ENCODE peak calls at places on chromosomes 1 and 21, in four cellular contexts. One of them, this sample, is unnamed.

GRCh38 chr1:241627453-241628329 is 12.5 kb downstream of the CHML start:
- DNase-seq in heart left ventricle: no peak
- DNase-seq in Panc1: no peak
- DNase-seq in neural progenitor cell: peak; percentile 64
- DNase-seq in this sample: no peak

GRCh38 chr1:162022626-162023025 is 1.0 kb downstream of the OLFML2B start:
- DNase-seq in heart left ventricle: no peak
- DNase-seq in Panc1: no peak
- DNase-seq in neural progenitor cell: no peak
- DNase-seq in this sample: no peak

GRCh38 chr21:45325206-45326168 is 37.8 kb upstream of the POFUT2 start:
- DNase-seq in heart left ventricle: no peak
- DNase-seq in Panc1: no peak
- DNase-seq in neural progenitor cell: no peak
- DNase-seq in this sample: no peak

GRCh38 chr1:51790385-51790784 is 88.1 kb downstream of the NRDC start:
- DNase-seq in heart left ventricle: no peak
- DNase-seq in Panc1: no peak
- DNase-seq in neural progenitor cell: no peak
- DNase-seq in this sample: no peak

GRCh38 chr1:245177071-245177900 is 22.5 kb downstream of the KIF26B start:
- DNase-seq in heart left ventricle: no peak
- DNase-seq in Panc1: no peak
- DNase-seq in neural progenitor cell: no peak
- DNase-seq in this sample: no peak

GRCh38 chr1:167673285-167673684 is 43.3 kb downstream of the RCSD1 start:
- DNase-seq in heart left ventricle: no peak
- DNase-seq in Panc1: no peak
- DNase-seq in neural progenitor cell: no peak
- DNase-seq in this sample: no peak

GRCh38 chr1:195799016-195799415 is 809.2 kb downstream of the KCNT2 start:
- DNase-seq in heart left ventricle: no peak
- DNase-seq in Panc1: no peak
- DNase-seq in neural progenitor cell: no peak
- DNase-seq in this sample: no peak

GRCh38 chr1:31101147-31101502 is 35.6 kb upstream of the PUM1 start:
- DNase-seq in heart left ventricle: no peak
- DNase-seq in Panc1: no peak
- DNase-seq in neural progenitor cell: no peak
- DNase-seq in this sample: no peak

GRCh38 chr1:42258218-42258617 is 76.8 kb downstream of the FOXJ3 start:
- DNase-seq in heart left ventricle: no peak
- DNase-seq in Panc1: no peak
- DNase-seq in neural progenitor cell: no peak
- DNase-seq in this sample: no peak

GRCh38 chr1:97824200-97824599 is 96.6 kb downstream of the DPYD start:
- DNase-seq in heart left ventricle: no peak
- DNase-seq in Panc1: no peak
- DNase-seq in neural progenitor cell: no peak
- DNase-seq in this sample: no peak

GRCh38 chr1:202154766-202155477 is 5.5 kb downstream of the PTPN7 start:
- DNase-seq in heart left ventricle: no peak
- DNase-seq in Panc1: no peak
- DNase-seq in neural progenitor cell: peak; percentile 82
- DNase-seq in this sample: peak; percentile 67

GRCh38 chr1:17274186-17275170 is 25.6 kb downstream of the PADI3 start:
- DNase-seq in heart left ventricle: peak; percentile 30
- DNase-seq in Panc1: no peak
- DNase-seq in neural progenitor cell: peak; percentile 72
- DNase-seq in this sample: peak; percentile 55

GRCh38 chr1:187680823-187681222 is 852.1 kb downstream of the PLA2G4A start:
- DNase-seq in heart left ventricle: no peak
- DNase-seq in Panc1: no peak
- DNase-seq in neural progenitor cell: no peak
- DNase-seq in this sample: no peak

GRCh38 chr1:60762176-60762575 is 320.2 kb upstream of the NFIA start:
- DNase-seq in heart left ventricle: no peak
- DNase-seq in Panc1: no peak
- DNase-seq in neural progenitor cell: no peak
- DNase-seq in this sample: no peak

GRCh38 chr1:72283204-72284083 is 1.1 kb upstream of the NEGR1 start:
- DNase-seq in heart left ventricle: peak; percentile 78
- DNase-seq in Panc1: peak; percentile 67
- DNase-seq in neural progenitor cell: peak; percentile 77
- DNase-seq in this sample: no peak

GRCh38 chr1:13801232-13801631 is 101.2 kb downstream of the PRDM2 start:
- DNase-seq in heart left ventricle: no peak
- DNase-seq in Panc1: no peak
- DNase-seq in neural progenitor cell: no peak
- DNase-seq in this sample: no peak

GRCh38 chr1:208258277-208258676 is 14.1 kb upstream of the PLXNA2 start:
- DNase-seq in heart left ventricle: no peak
- DNase-seq in Panc1: no peak
- DNase-seq in neural progenitor cell: no peak
- DNase-seq in this sample: no peak

GRCh38 chr1:161439280-161440232 is 65.7 kb upstream of the FCGR2A start:
- DNase-seq in heart left ventricle: no peak
- DNase-seq in Panc1: no peak
- DNase-seq in neural progenitor cell: no peak
- DNase-seq in this sample: no peak

GRCh38 chr1:156860639-156861423 is at the start of gene NTRK1:
- DNase-seq in heart left ventricle: no peak
- DNase-seq in Panc1: no peak
- DNase-seq in neural progenitor cell: peak; percentile 83
- DNase-seq in this sample: no peak

GRCh38 chr1:221801773-221802516 is 60.1 kb upstream of the DUSP10 start:
- DNase-seq in heart left ventricle: no peak
- DNase-seq in Panc1: peak; percentile 25
- DNase-seq in neural progenitor cell: peak; percentile 27
- DNase-seq in this sample: no peak

GRCh38 chr1:19463204-19463803 is 22.0 kb downstream of the CAPZB start:
- DNase-seq in heart left ventricle: no peak
- DNase-seq in Panc1: no peak
- DNase-seq in neural progenitor cell: no peak
- DNase-seq in this sample: no peak

GRCh38 chr1:63142001-63142400 is 180.4 kb upstream of the FOXD3 start:
- DNase-seq in heart left ventricle: no peak
- DNase-seq in Panc1: no peak
- DNase-seq in neural progenitor cell: no peak
- DNase-seq in this sample: no peak

GRCh38 chr1:95023399-95024050 is 49.2 kb downstream of the ALG14 start:
- DNase-seq in heart left ventricle: no peak
- DNase-seq in Panc1: no peak
- DNase-seq in neural progenitor cell: no peak
- DNase-seq in this sample: no peak
- H3K27ac ChIP-seq in heart left ventricle: no peak overlapping the region
- H3K27ac ChIP-seq in Panc1: no peak overlapping the region
- H3K27ac ChIP-seq in neural progenitor cell: no peak overlapping the region
- H3K27ac ChIP-seq in this sample: no peak overlapping the region

GRCh38 chr1:44807364-44808062 is 362 bp upstream of the DYNLT4 start:
- DNase-seq in heart left ventricle: peak; percentile 98
- DNase-seq in Panc1: peak; percentile 95
- DNase-seq in neural progenitor cell: peak; percentile 79
- DNase-seq in this sample: no peak
- H3K4me1 ChIP-seq in heart left ventricle: peaks cover 83% of the 10 kb centered on the region
- H3K4me1 ChIP-seq in Panc1: peaks cover 43% of the 10 kb centered on the region
- H3K4me1 ChIP-seq in neural progenitor cell: peaks cover 44% of the 10 kb centered on the region
- H3K4me1 ChIP-seq in this sample: peaks cover 18% of the 10 kb centered on the region

DNA sequence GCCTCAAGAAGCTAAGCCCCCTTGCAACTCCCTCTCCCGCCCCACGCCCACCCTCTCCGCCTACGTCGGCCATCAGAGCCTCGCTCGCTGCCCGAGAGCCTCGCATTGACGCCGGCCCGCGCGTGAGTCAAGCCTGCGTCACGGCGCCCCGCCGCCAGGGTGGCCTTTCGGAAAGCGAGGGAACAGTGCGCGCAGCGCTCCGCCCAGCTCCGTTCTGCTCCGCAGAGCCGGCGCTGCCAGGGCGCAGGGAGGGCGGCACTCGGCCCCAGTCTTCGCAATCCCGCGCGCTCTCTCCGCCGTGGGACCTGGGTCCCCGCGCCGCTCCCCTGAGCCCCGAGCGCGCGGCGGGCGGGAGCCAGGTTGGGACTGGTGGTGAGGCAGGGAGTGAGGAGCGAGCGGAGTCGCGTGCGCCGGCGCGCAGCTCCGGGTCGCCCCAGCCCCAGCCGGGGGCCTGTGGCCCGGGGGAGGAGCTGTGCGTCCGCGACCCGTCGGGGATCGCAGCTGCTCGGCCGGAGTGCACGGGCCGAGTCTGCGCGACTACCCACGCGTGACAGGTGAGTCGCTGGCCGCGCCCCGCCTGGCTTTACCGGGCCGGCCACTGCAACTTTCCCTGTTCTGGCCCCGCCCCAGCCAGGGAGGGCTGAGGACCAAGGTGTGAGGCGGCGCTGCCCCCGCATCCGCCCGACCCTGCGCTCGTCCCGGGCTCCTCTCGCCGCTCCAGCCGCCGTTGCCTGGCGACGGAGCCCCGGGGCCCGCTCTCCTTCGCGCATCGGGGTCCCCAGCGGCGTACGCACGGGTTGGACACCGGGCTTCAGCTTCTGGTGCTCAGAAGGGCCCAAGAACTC is at the start of gene SLC6A17:
- DNase-seq in heart left ventricle: no peak
- DNase-seq in Panc1: no peak
- DNase-seq in neural progenitor cell: peak; percentile 75
- DNase-seq in this sample: no peak
- H3K4me3 ChIP-seq in heart left ventricle: peak within 1 kb of the TSS; percentile 32
- H3K4me3 ChIP-seq in Panc1: peak within 1 kb of the TSS; percentile 50
- H3K4me3 ChIP-seq in neural progenitor cell: peak within 1 kb of the TSS; percentile 50
- H3K4me3 ChIP-seq in this sample: peak within 1 kb of the TSS; percentile 37

DNA sequence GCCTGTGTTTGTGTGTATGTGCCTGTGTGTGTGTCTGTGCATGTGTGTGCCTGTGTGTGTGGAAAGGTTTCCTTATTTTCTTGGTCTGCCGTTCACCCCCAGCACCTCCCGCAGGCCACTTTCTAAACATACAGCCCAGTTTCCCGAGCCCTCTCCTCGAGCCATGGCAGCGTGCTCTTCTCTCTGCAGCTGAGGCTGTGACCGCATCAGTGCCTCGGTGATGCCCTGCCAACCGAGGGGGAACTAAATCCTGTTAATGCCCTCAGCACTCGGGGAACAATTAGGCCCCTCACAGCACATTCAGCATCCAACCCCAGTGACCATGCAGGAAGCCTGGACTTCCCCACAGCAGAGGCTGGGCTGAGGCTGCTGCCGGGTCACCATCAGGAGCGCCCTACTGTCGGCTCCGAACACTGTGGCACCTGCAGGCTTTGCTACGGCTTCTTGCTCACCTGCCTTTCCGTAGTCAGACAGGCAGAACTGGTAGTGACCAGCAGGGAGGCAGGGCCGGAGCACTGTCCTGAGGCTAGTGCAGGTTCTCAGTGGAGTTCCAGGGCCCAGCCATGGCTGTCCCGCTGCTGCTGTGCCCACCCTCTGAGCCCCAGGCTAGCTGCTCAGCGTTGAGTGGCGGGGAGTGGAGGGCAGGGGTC is 8.1 kb downstream of the GPR137B start:
- DNase-seq in heart left ventricle: no peak
- DNase-seq in Panc1: no peak
- DNase-seq in neural progenitor cell: no peak
- DNase-seq in this sample: no peak
- H3K27ac ChIP-seq in heart left ventricle: peak overlapping the region; percentile 51
- H3K27ac ChIP-seq in Panc1: no peak overlapping the region
- H3K27ac ChIP-seq in neural progenitor cell: no peak overlapping the region
- H3K27ac ChIP-seq in this sample: no peak overlapping the region

GRCh38 chr1:23575226-23575810 is 16.0 kb upstream of the ID3 start:
- DNase-seq in heart left ventricle: no peak
- DNase-seq in Panc1: no peak
- DNase-seq in neural progenitor cell: no peak
- DNase-seq in this sample: no peak

GRCh38 chr1:23570001-23570691 is 10.8 kb upstream of the ID3 start:
- DNase-seq in heart left ventricle: no peak
- DNase-seq in Panc1: no peak
- DNase-seq in neural progenitor cell: no peak
- DNase-seq in this sample: no peak

GRCh38 chr1:23576338-23577055 is 17.2 kb upstream of the ID3 start:
- DNase-seq in heart left ventricle: no peak
- DNase-seq in Panc1: no peak
- DNase-seq in neural progenitor cell: no peak
- DNase-seq in this sample: no peak

GRCh38 chr1:23574265-23574754 is 15.0 kb upstream of the ID3 start:
- DNase-seq in heart left ventricle: no peak
- DNase-seq in Panc1: no peak
- DNase-seq in neural progenitor cell: no peak
- DNase-seq in this sample: no peak

DNA sequence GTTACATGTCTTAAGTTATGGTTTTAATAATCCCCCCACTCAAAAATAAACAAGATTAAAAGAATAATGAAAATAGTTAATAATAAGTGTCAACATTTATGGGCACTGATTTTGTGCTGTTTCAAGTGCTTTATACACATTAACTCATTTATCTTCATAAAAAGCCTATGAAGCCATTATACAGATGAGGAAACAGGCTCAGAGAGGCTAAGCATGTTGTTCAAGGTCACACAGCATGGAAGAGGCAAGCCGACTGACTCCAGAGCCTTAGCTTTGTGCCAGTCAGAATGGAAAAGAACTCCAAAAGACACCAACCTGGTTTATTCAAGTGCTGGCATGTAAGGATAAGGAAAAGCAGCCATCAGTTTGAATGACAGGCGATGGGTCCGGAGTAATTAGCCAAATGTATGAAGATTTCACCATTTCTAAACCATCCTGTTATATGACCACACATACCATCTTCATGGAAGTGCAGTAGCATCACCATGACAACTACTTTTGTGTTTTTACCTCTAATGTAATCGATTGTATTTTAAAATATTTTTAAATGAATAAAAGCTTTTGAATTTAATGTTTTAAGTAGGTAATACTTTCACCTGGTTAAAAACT is 14.4 kb upstream of the ID3 start:
- DNase-seq in heart left ventricle: no peak
- DNase-seq in Panc1: no peak
- DNase-seq in neural progenitor cell: no peak
- DNase-seq in this sample: no peak
- H3K4me1 ChIP-seq in heart left ventricle: peaks cover 46% of the 10 kb centered on the region
- H3K4me1 ChIP-seq in Panc1: peaks cover 21% of the 10 kb centered on the region
- H3K4me1 ChIP-seq in neural progenitor cell: peaks cover 22% of the 10 kb centered on the region
- H3K4me1 ChIP-seq in this sample: peaks cover 4% of the 10 kb centered on the region